ENCODE peak calls at places on chromosomes 5 and 9, in nine cellular contexts. Z is esophagus squamous epithelium; U is IMR-90; P is body of pancreas; B is left lung; R is K562; G is Peyer's patch; F is CD8-positive, alpha-beta T cell; V is HCT116. L is an unnamed sample.

GRCh38 chr5:135864503-135865443 is 30.3 kb downstream of the SLC25A48 start:
- DNase-seq in Z (no peak), U (no peak), P (no peak), B (no peak), R (no peak), G (no peak), F (no peak), V (no peak), L (no peak)

GRCh38 chr9:73050062-73050814 is 97.4 kb upstream of the ALDH1A1 start:
- DNase-seq in Z (no peak), U (peak; percentile 5), P (no peak), B (no peak), R (no peak), G (no peak), F (no peak), V (no peak), L (no peak)

GRCh38 chr9:517993-518392 is 303.3 kb downstream of the DOCK8 start:
- DNase-seq in Z (no peak), U (no peak), P (no peak), B (no peak), R (no peak), G (no peak), F (no peak), V (no peak), L (no peak)

GRCh38 chr9:127014210-127014609 is 99.6 kb downstream of the RALGPS1 start:
- DNase-seq in Z (no peak), U (peak; percentile 30), P (no peak), B (no peak), R (no peak), G (no peak), F (no peak), V (no peak), L (no peak)

GRCh38 chr9:100206899-100207298 is 107.9 kb downstream of the INVS start:
- DNase-seq in Z (no peak), U (peak; percentile 10), P (no peak), B (no peak), R (no peak), G (no peak), F (no peak), V (no peak), L (no peak)

GRCh38 chr5:64074533-64074932 is 91.1 kb upstream of the RNF180 start:
- DNase-seq in Z (no peak), U (peak; percentile 3), P (no peak), B (no peak), R (peak; percentile 12), G (no peak), F (no peak), V (no peak), L (peak; percentile 42)

GRCh38 chr5:177023247-177023703 is 779 bp downstream of the ZNF346 start:
- DNase-seq in Z (no peak), U (peak; percentile 16), P (no peak), B (no peak), R (peak; percentile 55), G (no peak), F (no peak), V (no peak), L (peak; percentile 14)

GRCh38 chr9:125261501-125262216 is at the start of gene GAPVD1:
- DNase-seq in Z (peak; percentile 35), U (peak; percentile 72), P (peak; percentile 87), B (peak; percentile 91), R (peak; percentile 97), G (peak; percentile 91), F (peak; percentile 93), V (peak; percentile 78), L (peak; percentile 94)

GRCh38 chr9:127525426-127526188 is 74.3 kb downstream of the LRSAM1 start:
- DNase-seq in Z (no peak), U (peak; percentile 58), P (no peak), B (no peak), R (peak; percentile 56), G (no peak), F (no peak), V (peak; percentile 54), L (no peak)

GRCh38 chr9:6354072-6354686 is 26.0 kb downstream of the TPD52L3 start:
- DNase-seq in Z (no peak), U (peak; percentile 77), P (no peak), B (no peak), R (peak; percentile 44), G (no peak), F (peak; percentile 51), V (peak; percentile 49), L (peak; percentile 85)

GRCh38 chr5:38451372-38451735 is 105.1 kb downstream of the LIFR start:
- DNase-seq in Z (no peak), U (no peak), P (no peak), B (no peak), R (no peak), G (no peak), F (no peak), V (no peak), L (no peak)

GRCh38 chr5:126044111-126044668 is 379.0 kb upstream of the GRAMD2B start:
- DNase-seq in Z (no peak), U (peak; percentile 37), P (peak; percentile 23), B (no peak), R (no peak), G (no peak), F (no peak), V (no peak), L (peak; percentile 85)

GRCh38 chr5:37736397-37736796 is 103.4 kb downstream of the GDNF start:
- DNase-seq in Z (no peak), U (no peak), P (no peak), B (no peak), R (no peak), G (no peak), F (no peak), V (no peak), L (no peak)

GRCh38 chr9:5428172-5428571 is 9.6 kb downstream of the PLGRKT start:
- DNase-seq in Z (no peak), U (no peak), P (no peak), B (no peak), R (no peak), G (no peak), F (no peak), V (no peak), L (no peak)

GRCh38 chr5:141691867-141692532 is 10.0 kb upstream of the ARAP3 start:
- DNase-seq in Z (no peak), U (peak; percentile 60), P (peak; percentile 89), B (peak; percentile 86), R (peak; percentile 90), G (peak; percentile 91), F (peak; percentile 95), V (peak; percentile 51), L (peak; percentile 85)
- H3K4me3 ChIP-seq in Z (peak overlapping the region; percentile 28), U (peak overlapping the region; percentile 43), P (no peak overlapping the region), B (peak overlapping the region; percentile 4), R (peak overlapping the region; percentile 17), G (peak overlapping the region; percentile 43), F (peak overlapping the region; percentile 34), V (peak overlapping the region; percentile 33), L (peak overlapping the region; percentile 17)

DNA sequence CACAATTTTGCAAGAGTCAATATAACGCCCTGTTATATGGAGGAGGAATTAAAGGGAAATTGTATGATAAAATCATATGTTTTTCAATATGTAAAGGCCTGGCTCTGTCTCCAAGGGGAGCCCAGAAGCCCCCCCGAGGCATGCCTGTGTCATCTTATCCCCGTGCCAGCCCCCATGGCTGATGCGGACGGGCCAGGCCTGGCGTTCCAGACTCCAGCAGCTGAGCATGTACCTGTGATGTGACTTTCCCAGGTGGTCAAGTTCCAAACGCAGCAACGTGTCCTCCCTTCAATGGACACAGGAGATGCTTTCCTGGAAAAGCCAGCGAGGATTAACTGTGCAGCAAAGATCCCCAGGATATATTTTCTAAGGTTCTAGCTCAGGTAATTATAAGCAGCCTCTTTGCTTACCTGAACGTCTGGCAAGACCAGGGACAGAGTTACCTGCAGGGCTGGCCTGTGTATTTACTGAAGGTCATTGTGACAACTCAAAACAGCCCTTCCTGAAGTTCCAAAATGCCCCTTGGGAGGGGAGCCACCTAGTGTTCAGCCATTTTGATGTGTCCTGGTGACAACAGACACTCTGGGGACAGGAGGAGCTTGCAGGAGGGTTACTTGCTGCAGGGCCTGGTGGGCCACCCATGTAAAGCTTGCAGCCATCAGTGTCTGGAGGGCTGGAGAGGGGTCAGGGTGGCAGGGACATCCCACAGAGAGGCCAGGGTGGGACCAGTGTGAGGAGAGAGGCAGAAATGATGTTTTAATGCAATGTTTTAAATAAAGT is 53.3 kb upstream of the RNU6ATAC start:
- DNase-seq in Z (no peak), U (no peak), P (no peak), B (no peak), R (peak; percentile 56), G (no peak), F (no peak), V (peak; percentile 24), L (no peak)
- TF ChIP-seq CTCF in Z (no peak), U (peak; percentile 1), P (no peak), B (no peak), R (peak; percentile 63), G (no peak), F (no peak), V (peak; percentile 35), L (no peak)

GRCh38 chr9:33315371-33315770 is 25.1 kb downstream of the NFX1 start:
- DNase-seq in Z (no peak), U (no peak), P (no peak), B (no peak), R (no peak), G (no peak), F (no peak), V (no peak), L (no peak)
- H3K27ac ChIP-seq in Z (no peak overlapping the region), U (no peak overlapping the region), P (no peak overlapping the region), B (no peak overlapping the region), R (no peak overlapping the region), G (no peak overlapping the region), F (no peak overlapping the region), V (no peak overlapping the region), L (no peak overlapping the region)

DNA sequence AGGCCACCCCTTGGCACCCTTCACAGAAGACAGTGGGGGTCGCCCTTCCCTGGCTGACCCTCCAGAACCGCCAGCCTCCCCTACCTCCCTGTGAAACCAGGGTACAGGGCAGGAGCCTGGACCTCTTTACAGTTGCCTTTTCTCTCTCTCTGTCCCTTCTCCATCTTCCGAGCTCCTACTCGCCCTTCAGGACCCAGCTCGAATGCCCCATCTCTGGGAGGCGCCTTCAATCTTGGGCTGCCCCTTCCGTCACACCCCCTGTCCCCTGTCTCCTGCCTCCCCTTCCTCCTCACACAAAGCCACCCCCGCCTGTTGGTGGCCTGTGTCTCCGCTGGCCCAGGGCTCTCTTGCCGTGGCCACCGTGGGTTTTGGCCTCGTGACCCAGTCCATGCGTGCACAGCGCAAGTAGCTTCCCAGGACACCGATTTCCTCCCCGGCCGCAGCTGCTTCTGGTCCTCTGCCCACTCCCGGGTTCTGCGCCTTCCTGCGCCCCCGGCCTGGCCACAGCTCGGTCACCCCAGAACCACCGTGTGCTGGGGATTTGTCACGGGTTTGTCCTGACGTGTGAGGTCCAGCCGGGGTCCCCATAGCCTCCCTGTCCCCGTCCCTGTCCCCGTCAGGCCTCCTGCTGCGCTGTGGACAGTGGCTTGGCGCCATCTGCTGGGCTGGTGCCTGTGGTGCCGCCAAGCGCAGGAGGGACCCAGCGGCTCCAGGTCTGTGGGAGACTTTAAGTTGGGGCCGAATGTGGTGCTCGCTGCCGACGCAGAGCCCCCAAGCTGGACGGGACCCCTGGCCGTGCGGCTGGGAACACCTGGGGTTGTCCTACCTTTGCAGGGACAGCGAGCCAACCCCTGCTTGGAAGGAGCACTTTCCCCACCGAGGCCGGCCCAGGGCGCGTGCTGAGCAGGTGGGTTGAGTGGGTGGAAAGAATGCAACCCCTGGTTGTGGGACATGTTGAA is 4.0 kb upstream of the TMEM250 start:
- DNase-seq in Z (no peak), U (peak; percentile 34), P (peak; percentile 79), B (peak; percentile 77), R (peak; percentile 81), G (peak; percentile 83), F (peak; percentile 88), V (no peak), L (peak; percentile 81)
- H3K4me3 ChIP-seq in Z (peak overlapping the region; percentile 16), U (no peak overlapping the region), P (no peak overlapping the region), B (no peak overlapping the region), R (no peak overlapping the region), G (no peak overlapping the region), F (no peak overlapping the region), V (no peak overlapping the region), L (no peak overlapping the region)